ENCODE peak calls at places on chromosomes 12 and 14, in six cellular contexts. One of them, this sample, is unnamed.

GRCh38 chr14:51609251-51609986 is 42.3 kb upstream of the FRMD6 start:
- DNase-seq in cardiac muscle cell: no peak
- DNase-seq in NCI-H1105: no peak
- DNase-seq in CD8-positive, alpha-beta memory T cell: no peak
- DNase-seq in HS-5: no peak
- DNase-seq in HEK293T: no peak
- DNase-seq in this sample: no peak

GRCh38 chr12:93849946-93850345 is 172.8 kb downstream of the CRADD start:
- DNase-seq in cardiac muscle cell: no peak
- DNase-seq in NCI-H1105: no peak
- DNase-seq in CD8-positive, alpha-beta memory T cell: no peak
- DNase-seq in HS-5: no peak
- DNase-seq in HEK293T: no peak
- DNase-seq in this sample: no peak

GRCh38 chr14:100783630-100784321 is 42.1 kb upstream of the MEG3 start:
- DNase-seq in cardiac muscle cell: no peak
- DNase-seq in NCI-H1105: peak; percentile 95
- DNase-seq in CD8-positive, alpha-beta memory T cell: no peak
- DNase-seq in HS-5: no peak
- DNase-seq in HEK293T: no peak
- DNase-seq in this sample: no peak

GRCh38 chr14:43184540-43184939 is 1322.5 kb downstream of the FSCB start:
- DNase-seq in cardiac muscle cell: no peak
- DNase-seq in NCI-H1105: no peak
- DNase-seq in CD8-positive, alpha-beta memory T cell: no peak
- DNase-seq in HS-5: no peak
- DNase-seq in HEK293T: no peak
- DNase-seq in this sample: no peak

GRCh38 chr12:56080556-56081138 is 682 bp downstream of the ERBB3 start:
- DNase-seq in cardiac muscle cell: peak; percentile 22
- DNase-seq in NCI-H1105: no peak
- DNase-seq in CD8-positive, alpha-beta memory T cell: no peak
- DNase-seq in HS-5: no peak
- DNase-seq in HEK293T: peak; percentile 6
- DNase-seq in this sample: peak; percentile 69

GRCh38 chr12:66288121-66288520 is 14.2 kb upstream of the HELB start:
- DNase-seq in cardiac muscle cell: no peak
- DNase-seq in NCI-H1105: no peak
- DNase-seq in CD8-positive, alpha-beta memory T cell: peak; percentile 9
- DNase-seq in HS-5: no peak
- DNase-seq in HEK293T: no peak
- DNase-seq in this sample: no peak

GRCh38 chr14:30143617-30144016 is 216.0 kb upstream of the PRKD1 start:
- DNase-seq in cardiac muscle cell: no peak
- DNase-seq in NCI-H1105: no peak
- DNase-seq in CD8-positive, alpha-beta memory T cell: no peak
- DNase-seq in HS-5: no peak
- DNase-seq in HEK293T: no peak
- DNase-seq in this sample: no peak

GRCh38 chr12:2299207-2299606 is 246.4 kb downstream of the CACNA1C start:
- DNase-seq in cardiac muscle cell: no peak
- DNase-seq in NCI-H1105: peak; percentile 30
- DNase-seq in CD8-positive, alpha-beta memory T cell: no peak
- DNase-seq in HS-5: no peak
- DNase-seq in HEK293T: no peak
- DNase-seq in this sample: peak; percentile 39

GRCh38 chr12:54624316-54625279 is 10.1 kb downstream of the LACRT start:
- DNase-seq in cardiac muscle cell: peak; percentile 53
- DNase-seq in NCI-H1105: no peak
- DNase-seq in CD8-positive, alpha-beta memory T cell: no peak
- DNase-seq in HS-5: no peak
- DNase-seq in HEK293T: no peak
- DNase-seq in this sample: no peak

GRCh38 chr14:34224221-34224620 is 237.8 kb downstream of the SPTSSA start:
- DNase-seq in cardiac muscle cell: no peak
- DNase-seq in NCI-H1105: no peak
- DNase-seq in CD8-positive, alpha-beta memory T cell: no peak
- DNase-seq in HS-5: no peak
- DNase-seq in HEK293T: no peak
- DNase-seq in this sample: no peak

GRCh38 chr12:97306121-97306520 is 156.5 kb upstream of the RMST start:
- DNase-seq in cardiac muscle cell: no peak
- DNase-seq in NCI-H1105: no peak
- DNase-seq in CD8-positive, alpha-beta memory T cell: no peak
- DNase-seq in HS-5: no peak
- DNase-seq in HEK293T: no peak
- DNase-seq in this sample: no peak

GRCh38 chr14:94117856-94118255 is 7.3 kb downstream of the IFI27 start:
- DNase-seq in cardiac muscle cell: no peak
- DNase-seq in NCI-H1105: no peak
- DNase-seq in CD8-positive, alpha-beta memory T cell: no peak
- DNase-seq in HS-5: no peak
- DNase-seq in HEK293T: no peak
- DNase-seq in this sample: no peak

GRCh38 chr12:51020448-51021182 is 5.6 kb downstream of the SLC11A2 start:
- DNase-seq in cardiac muscle cell: no peak
- DNase-seq in NCI-H1105: no peak
- DNase-seq in CD8-positive, alpha-beta memory T cell: no peak
- DNase-seq in HS-5: no peak
- DNase-seq in HEK293T: no peak
- DNase-seq in this sample: no peak

GRCh38 chr14:20630340-20631022 is 11.0 kb downstream of the OR6S1 start:
- DNase-seq in cardiac muscle cell: peak; percentile 40
- DNase-seq in NCI-H1105: peak; percentile 69
- DNase-seq in CD8-positive, alpha-beta memory T cell: no peak
- DNase-seq in HS-5: no peak
- DNase-seq in HEK293T: peak; percentile 51
- DNase-seq in this sample: no peak

GRCh38 chr14:36646664-36647416 is 14.8 kb upstream of the PAX9 start:
- DNase-seq in cardiac muscle cell: no peak
- DNase-seq in NCI-H1105: no peak
- DNase-seq in CD8-positive, alpha-beta memory T cell: no peak
- DNase-seq in HS-5: no peak
- DNase-seq in HEK293T: no peak
- DNase-seq in this sample: no peak

GRCh38 chr12:13165578-13166120 is 30.9 kb upstream of the EMP1 start:
- DNase-seq in cardiac muscle cell: no peak
- DNase-seq in NCI-H1105: peak; percentile 2
- DNase-seq in CD8-positive, alpha-beta memory T cell: peak; percentile 11
- DNase-seq in HS-5: no peak
- DNase-seq in HEK293T: no peak
- DNase-seq in this sample: peak; percentile 76

GRCh38 chr12:42023733-42024494 is 120.8 kb downstream of the GXYLT1 start:
- DNase-seq in cardiac muscle cell: peak; percentile 84
- DNase-seq in NCI-H1105: no peak
- DNase-seq in CD8-positive, alpha-beta memory T cell: peak; percentile 52
- DNase-seq in HS-5: peak; percentile 20
- DNase-seq in HEK293T: peak; percentile 82
- DNase-seq in this sample: peak; percentile 75

GRCh38 chr14:100442036-100442435 is 118.9 kb downstream of the SLC25A47 start:
- DNase-seq in cardiac muscle cell: no peak
- DNase-seq in NCI-H1105: no peak
- DNase-seq in CD8-positive, alpha-beta memory T cell: no peak
- DNase-seq in HS-5: no peak
- DNase-seq in HEK293T: no peak
- DNase-seq in this sample: no peak

GRCh38 chr14:22553445-22553844 is 35.6 kb downstream of the DAD1 start:
- DNase-seq in cardiac muscle cell: no peak
- DNase-seq in NCI-H1105: no peak
- DNase-seq in CD8-positive, alpha-beta memory T cell: no peak
- DNase-seq in HS-5: no peak
- DNase-seq in HEK293T: no peak
- DNase-seq in this sample: peak; percentile 15

GRCh38 chr12:47868041-47868440 is 36.8 kb downstream of the VDR start:
- DNase-seq in cardiac muscle cell: no peak
- DNase-seq in NCI-H1105: no peak
- DNase-seq in CD8-positive, alpha-beta memory T cell: no peak
- DNase-seq in HS-5: no peak
- DNase-seq in HEK293T: no peak
- DNase-seq in this sample: no peak

GRCh38 chr12:111788178-111788654 is 21.5 kb downstream of the ALDH2 start:
- DNase-seq in cardiac muscle cell: no peak
- DNase-seq in NCI-H1105: no peak
- DNase-seq in CD8-positive, alpha-beta memory T cell: no peak
- DNase-seq in HS-5: no peak
- DNase-seq in HEK293T: no peak
- DNase-seq in this sample: no peak

GRCh38 chr14:68309121-68309520 is 483.7 kb downstream of the ZFP36L1 start:
- DNase-seq in cardiac muscle cell: no peak
- DNase-seq in NCI-H1105: no peak
- DNase-seq in CD8-positive, alpha-beta memory T cell: no peak
- DNase-seq in HS-5: no peak
- DNase-seq in HEK293T: no peak
- DNase-seq in this sample: no peak